ENCODE peak calls at places on chromosomes 13 and 19, in nine cellular contexts. S is HCT116, P is hepatocyte, V is neural progenitor cell, H is GM23248, E is GM23338, Z is OCI-LY7, I is SK-N-SH, U is MM.1S. T is an unnamed sample.

GRCh38 chr13:21925720-21926119 is 254.8 kb downstream of the FGF9 start:
- DNase-seq in U (no peak), I (no peak), E (peak; percentile 83), Z (no peak), V (no peak), S (no peak), H (no peak), P (peak; percentile 31), T (no peak)

GRCh38 chr13:100290165-100290801 is 201.4 kb downstream of the PCCA start:
- DNase-seq in V (no peak), H (no peak), Z (no peak), P (no peak), I (no peak), E (no peak), S (no peak), U (no peak), T (no peak)

GRCh38 chr13:49652691-49653305 is 24.5 kb downstream of the ARL11 start:
- DNase-seq in Z (peak; percentile 63), U (no peak), H (peak; percentile 50), S (peak; percentile 26), V (peak; percentile 71), P (peak; percentile 49), I (peak; percentile 76), E (peak; percentile 85), T (peak; percentile 63)

GRCh38 chr19:16591803-16592556 is 19.8 kb upstream of the SLC35E1 start:
- DNase-seq in E (peak; percentile 54), I (no peak), H (peak; percentile 37), S (no peak), P (no peak), U (no peak), Z (no peak), V (no peak), T (peak; percentile 38)

GRCh38 chr19:3981373-3981735 is 3.9 kb downstream of the EEF2 start:
- DNase-seq in I (no peak), U (no peak), S (no peak), Z (no peak), E (no peak), H (peak; percentile 39), V (no peak), P (no peak), T (no peak)

GRCh38 chr13:28229522-28229921 is 91.2 kb downstream of the PAN3 start:
- DNase-seq in U (no peak), P (no peak), V (no peak), Z (no peak), S (no peak), I (no peak), H (no peak), E (peak; percentile 31), T (no peak)

GRCh38 chr19:16328824-16329482 is 4.3 kb downstream of the KLF2 start:
- DNase-seq in Z (peak; percentile 57), H (peak; percentile 58), U (no peak), I (no peak), P (no peak), V (no peak), E (no peak), S (no peak), T (no peak)

GRCh38 chr13:99356216-99357089 is 49.3 kb upstream of the GPR183 start:
- DNase-seq in Z (peak; percentile 38), H (peak; percentile 17), V (no peak), U (peak; percentile 87), I (no peak), E (no peak), P (no peak), S (no peak), T (no peak)

GRCh38 chr13:98004107-98004506 is 50.6 kb downstream of the IPO5 start:
- DNase-seq in S (no peak), V (no peak), U (no peak), P (no peak), I (no peak), E (no peak), H (no peak), Z (no peak), T (peak; percentile 25)

GRCh38 chr13:65653548-65654078 is 1576.5 kb downstream of the PCDH9 start:
- DNase-seq in I (peak; percentile 14), E (no peak), Z (no peak), H (no peak), P (no peak), U (peak; percentile 80), V (no peak), S (no peak), T (no peak)

GRCh38 chr19:51127755-51128154 is 3.0 kb downstream of the SIGLEC9 start:
- DNase-seq in I (no peak), V (no peak), E (no peak), S (no peak), H (peak; percentile 12), U (no peak), Z (no peak), P (no peak), T (peak; percentile 72)

GRCh38 chr13:73368608-73369007 is 309.8 kb downstream of the KLF5 start:
- DNase-seq in Z (no peak), H (no peak), U (no peak), I (no peak), P (peak; percentile 34), E (no peak), S (no peak), V (no peak), T (no peak)

DNA sequence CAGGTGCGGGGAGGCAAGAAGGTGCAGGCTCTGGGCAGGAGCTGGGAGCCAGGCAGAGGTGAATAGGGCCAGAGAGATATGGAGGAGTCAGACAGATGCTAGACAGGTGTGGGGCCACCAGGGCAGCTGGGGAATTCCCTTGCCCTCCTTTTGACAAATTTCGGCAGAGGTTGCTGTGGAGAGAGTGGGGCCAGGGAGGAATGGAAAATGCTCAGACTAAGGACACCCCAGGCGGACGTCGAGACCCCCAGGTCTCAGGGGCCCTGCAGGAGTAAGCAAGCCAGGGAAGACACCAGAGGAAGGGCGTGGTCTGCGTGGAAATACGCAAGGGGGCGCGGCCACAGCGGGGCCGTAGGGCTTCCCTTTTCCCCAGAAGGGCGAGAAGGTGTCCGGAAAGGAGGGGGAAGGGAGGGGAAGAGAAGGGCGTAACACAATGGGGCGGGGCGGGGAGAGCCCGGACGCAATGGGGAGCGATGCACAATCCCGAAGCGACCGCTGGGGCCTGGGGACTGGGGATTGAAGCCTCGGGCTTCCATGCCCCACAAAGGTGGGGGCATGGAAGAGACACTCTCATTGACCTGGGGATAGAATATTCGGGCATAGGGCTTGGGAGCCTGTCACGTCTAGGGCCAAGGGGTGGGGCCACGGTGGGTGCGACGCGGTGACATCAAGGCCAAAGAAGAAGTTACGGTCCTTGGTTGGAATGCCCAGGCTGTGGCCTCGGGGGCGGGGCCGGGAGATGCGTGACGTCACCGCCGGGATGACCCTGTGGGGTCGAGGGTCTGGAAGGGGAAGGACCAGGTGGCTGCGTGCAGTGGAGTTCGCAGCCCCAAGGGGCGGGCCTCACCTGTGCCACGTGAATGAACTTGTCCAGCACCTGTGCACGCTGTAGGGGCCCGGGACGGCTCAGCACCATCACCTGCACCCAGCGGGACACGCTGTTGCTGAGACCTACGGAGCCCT is 8.2 kb downstream of the RASGRP4 start:
- DNase-seq in Z (peak; percentile 57), V (peak; percentile 84), I (no peak), S (peak; percentile 66), H (peak; percentile 46), U (no peak), P (peak; percentile 78), E (peak; percentile 92), T (peak; percentile 62)
- TF ChIP-seq EZH2phosphoT487 in Z (no peak), V (no peak), I (no peak), S (no peak), H (no peak), U (no peak), P (no peak), E (no peak), T (no peak)

DNA sequence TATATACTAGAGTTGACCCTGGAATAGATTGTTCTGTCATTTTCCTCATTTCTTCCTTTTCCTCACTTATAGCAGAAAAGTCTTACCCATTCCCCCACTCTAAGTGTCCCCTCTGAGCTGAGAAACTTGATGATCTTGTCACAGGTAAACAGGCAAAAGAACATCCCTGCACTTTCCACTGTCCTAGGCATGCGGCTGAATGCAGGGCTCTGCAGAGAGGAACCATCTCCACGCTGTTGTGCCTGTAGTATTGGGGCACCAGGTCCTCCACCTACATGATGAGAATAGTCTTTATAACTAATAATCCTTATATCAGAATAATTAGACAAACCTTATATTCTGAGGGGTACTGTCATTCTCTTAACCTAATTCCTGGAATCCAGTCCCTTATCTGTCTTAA is 211.3 kb downstream of the RBM26 start:
- DNase-seq in I (no peak), H (no peak), U (no peak), P (no peak), E (no peak), Z (peak; percentile 29), V (no peak), S (no peak), T (no peak)
- H2AFZ ChIP-seq in I (no peak overlapping the region), H (no peak overlapping the region), U (no peak overlapping the region), P (no peak overlapping the region), E (no peak overlapping the region), Z (peak overlapping the region; percentile 20), V (no peak overlapping the region), S (no peak overlapping the region), T (no peak overlapping the region)

GRCh38 chr13:46630419-46631183 is 77.6 kb downstream of the LRCH1 start:
- DNase-seq in E (no peak), U (no peak), H (no peak), I (peak; percentile 30), Z (no peak), P (no peak), V (peak; percentile 34), S (no peak), T (no peak)

GRCh38 chr13:46632171-46632570 is 79.2 kb downstream of the LRCH1 start:
- DNase-seq in U (no peak), P (no peak), Z (no peak), V (no peak), S (no peak), E (no peak), I (no peak), H (no peak), T (no peak)

GRCh38 chr13:46628622-46629365 is 75.8 kb downstream of the LRCH1 start:
- DNase-seq in Z (no peak), E (no peak), V (no peak), H (no peak), S (no peak), U (no peak), P (no peak), I (no peak), T (no peak)

GRCh38 chr13:46631184-46631542 is 78.2 kb downstream of the LRCH1 start:
- DNase-seq in V (no peak), I (no peak), S (no peak), H (no peak), E (no peak), U (no peak), P (no peak), Z (no peak), T (no peak)

GRCh38 chr13:46629811-46630413 is 76.9 kb downstream of the LRCH1 start:
- DNase-seq in U (no peak), S (no peak), E (no peak), Z (no peak), P (no peak), I (peak; percentile 49), H (no peak), V (no peak), T (no peak)
- H3K4me3 ChIP-seq in U (no peak overlapping the region), S (no peak overlapping the region), E (no peak overlapping the region), Z (no peak overlapping the region), P (no peak overlapping the region), I (no peak overlapping the region), H (no peak overlapping the region), V (no peak overlapping the region), T (no peak overlapping the region)

DNA sequence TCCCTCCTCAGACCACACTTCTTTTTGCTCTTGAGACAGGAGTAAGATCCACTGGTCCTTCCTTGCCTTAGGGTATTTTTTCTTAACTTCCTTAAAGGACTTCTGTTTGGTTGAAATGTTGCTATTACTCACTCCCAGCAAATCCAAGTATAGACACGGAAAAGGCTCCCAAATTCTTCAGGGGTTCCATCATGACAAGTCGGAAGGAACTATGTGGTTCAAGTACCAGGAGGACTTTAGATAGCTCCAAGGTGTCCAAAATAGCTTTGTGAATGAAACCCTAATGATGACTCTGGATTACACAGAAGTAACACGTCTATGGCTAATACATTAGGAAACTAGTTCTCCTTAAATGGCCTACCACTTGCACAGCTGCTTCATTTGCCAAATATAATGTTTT is 238.7 kb downstream of the KCTD12 start:
- DNase-seq in E (no peak), H (peak; percentile 55), U (no peak), S (no peak), P (no peak), I (no peak), Z (no peak), V (no peak), T (no peak)
- TF ChIP-seq EZH2phosphoT487 in E (no peak), H (no peak), U (no peak), S (no peak), P (no peak), I (no peak), Z (no peak), V (no peak), T (no peak)

T was measured in PC-3.